ENCODE peak calls at places on chromosome 13, in four cellular contexts. S is H9, U is H1, T is IMR-90. P is an unnamed sample. For H3K4me1, the result is how much of the 10 kb centered on the place peaks cover.

GRCh38 chr13:106530209-106530906 is 5.1 kb downstream of the EFNB2 start:
- DNase-seq in U (no peak), S (no peak), T (no peak), P (peak)

GRCh38 chr13:29484236-29484635 is 111.3 kb downstream of the SLC7A1 start:
- DNase-seq in S (no peak), T (no peak), U (no peak), P (peak)

GRCh38 chr13:31913459-31913858 is 118.1 kb upstream of the FRY start:
- DNase-seq in S (no peak), T (no peak), U (no peak), P (no peak)

GRCh38 chr13:58960909-58961308 is 1202.8 kb downstream of the DIAPH3 start:
- DNase-seq in U (no peak), S (no peak), T (peak), P (peak)

GRCh38 chr13:35699805-35700204 is 223.3 kb upstream of the MAB21L1 start:
- DNase-seq in T (peak), S (no peak), U (no peak), P (no peak)

GRCh38 chr13:40375522-40376171 is 290.8 kb downstream of the FOXO1 start:
- DNase-seq in T (no peak), S (no peak), U (no peak), P (no peak)

GRCh38 chr13:25806304-25806974 is 245.4 kb downstream of the SHISA2 start:
- DNase-seq in T (no peak), U (no peak), S (no peak), P (no peak)

GRCh38 chr13:76014618-76015315 is 378.6 kb downstream of the LMO7 start:
- DNase-seq in T (peak), S (no peak), U (no peak), P (no peak)

GRCh38 chr13:60981407-60981806 is 434.2 kb downstream of the PCDH20 start:
- DNase-seq in U (no peak), S (no peak), T (no peak), P (no peak)

GRCh38 chr13:39349391-39349790 is 253.6 kb downstream of the LHFPL6 start:
- DNase-seq in T (no peak), S (no peak), U (no peak), P (no peak)

GRCh38 chr13:29901714-29902631 is 51.6 kb upstream of the UBL3 start:
- DNase-seq in T (peak), S (no peak), U (no peak), P (peak)

GRCh38 chr13:24251525-24251924 is 57.9 kb upstream of the C1QTNF9 start:
- DNase-seq in S (no peak), T (no peak), U (no peak), P (no peak)

GRCh38 chr13:22561581-22561980 is 619.2 kb upstream of the SGCG start:
- DNase-seq in U (no peak), T (no peak), S (no peak), P (no peak)

GRCh38 chr13:37905736-37906135 is 36.2 kb upstream of the TRPC4 start:
- DNase-seq in T (no peak), U (no peak), S (no peak), P (no peak)

GRCh38 chr13:82654851-82655517 is 1227.3 kb downstream of the SLITRK1 start:
- DNase-seq in U (no peak), S (no peak), T (peak), P (no peak)

GRCh38 chr13:19810996-19811881 is 28.5 kb upstream of the PSPC1 start:
- DNase-seq in U (no peak), S (no peak), T (peak), P (peak)

GRCh38 chr13:28316129-28316528 is 177.8 kb downstream of the PAN3 start:
- DNase-seq in U (no peak), S (no peak), T (no peak), P (no peak)

GRCh38 chr13:72194531-72194930 is 327.5 kb upstream of the DACH1 start:
- DNase-seq in T (no peak), U (no peak), S (no peak), P (no peak)

GRCh38 chr13:41827507-41828213 is 133.2 kb downstream of the VWA8 start:
- DNase-seq in S (no peak), U (no peak), T (peak), P (no peak)

GRCh38 chr13:33441015-33441414 is 155.5 kb upstream of the STARD13 start:
- DNase-seq in S (peak), T (peak), U (no peak), P (peak)

GRCh38 chr13:46372071-46372470 is 15.0 kb downstream of the RUBCNL start:
- DNase-seq in U (no peak), T (no peak), S (no peak), P (no peak)

GRCh38 chr13:86725105-86725504 is 925.9 kb upstream of the SLITRK6 start:
- DNase-seq in S (peak), U (peak), T (no peak), P (peak)

GRCh38 chr13:45396548-45397095 is 21.6 kb downstream of the SLC25A30 start:
- DNase-seq in S (no peak), U (no peak), T (peak), P (peak)

GRCh38 chr13:47594833-47595232 is 406.2 kb downstream of the SUCLA2 start:
- DNase-seq in U (peak), T (peak), S (peak), P (peak)

GRCh38 chr13:29561918-29562317 is 33.6 kb downstream of the SLC7A1 start:
- DNase-seq in S (no peak), U (no peak), T (peak), P (no peak)

GRCh38 chr13:112731667-112732616 is 42.1 kb downstream of the ATP11A start:
- DNase-seq in T (no peak), U (no peak), S (no peak), P (no peak)

GRCh38 chr13:104823071-104823470 is 1712.4 kb downstream of the EFNB2 start:
- DNase-seq in S (no peak), T (no peak), U (no peak), P (no peak)

DNA sequence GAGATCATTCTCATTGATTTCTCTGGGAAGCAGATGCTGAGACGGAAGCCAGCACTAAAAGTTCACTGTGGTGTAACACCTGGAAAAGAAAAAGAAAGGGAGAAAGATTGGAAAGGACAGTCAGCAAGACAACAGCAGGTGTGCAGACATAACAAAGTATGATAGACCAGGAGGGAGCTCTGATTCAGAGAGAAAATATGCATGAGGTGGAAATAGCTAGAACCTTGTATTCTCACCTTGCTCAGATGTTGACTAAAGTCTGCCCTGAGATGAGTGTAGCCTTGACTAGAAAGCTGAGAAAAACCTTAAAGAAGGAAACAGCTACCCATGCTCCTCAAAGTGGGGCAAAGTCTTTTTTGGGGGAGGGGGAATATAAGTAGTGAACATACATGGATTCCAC is 1711.8 kb downstream of the EFNB2 start:
- DNase-seq in S (no peak), T (no peak), U (no peak), P (no peak)
- H3K4me1 ChIP-seq in S (under half), T (under half), U (under half), P (under half)

DNA sequence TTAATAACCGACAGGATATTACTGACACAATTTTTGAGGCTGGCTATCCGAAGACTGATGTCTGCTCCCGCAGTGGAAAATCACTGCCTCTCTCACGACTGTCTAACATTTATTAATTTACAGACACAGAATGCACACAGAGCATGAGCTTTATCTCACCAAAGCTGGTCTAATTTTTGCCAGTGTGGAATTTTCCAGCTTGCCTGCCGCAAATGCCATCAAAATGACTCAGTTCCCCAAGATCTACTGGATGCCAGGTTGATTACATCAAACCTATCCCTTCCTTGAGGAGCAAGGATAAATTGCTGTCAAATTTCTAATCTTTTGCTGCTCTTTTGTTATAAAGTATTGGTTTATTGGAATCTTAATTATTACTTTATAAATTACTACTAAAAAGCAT is 1775.1 kb upstream of the PCDH20 start:
- DNase-seq in S (no peak), U (no peak), T (peak), P (peak)
- H4K5ac ChIP-seq in S (no peak), U (no peak), T (peak), P (no peak)

DNA sequence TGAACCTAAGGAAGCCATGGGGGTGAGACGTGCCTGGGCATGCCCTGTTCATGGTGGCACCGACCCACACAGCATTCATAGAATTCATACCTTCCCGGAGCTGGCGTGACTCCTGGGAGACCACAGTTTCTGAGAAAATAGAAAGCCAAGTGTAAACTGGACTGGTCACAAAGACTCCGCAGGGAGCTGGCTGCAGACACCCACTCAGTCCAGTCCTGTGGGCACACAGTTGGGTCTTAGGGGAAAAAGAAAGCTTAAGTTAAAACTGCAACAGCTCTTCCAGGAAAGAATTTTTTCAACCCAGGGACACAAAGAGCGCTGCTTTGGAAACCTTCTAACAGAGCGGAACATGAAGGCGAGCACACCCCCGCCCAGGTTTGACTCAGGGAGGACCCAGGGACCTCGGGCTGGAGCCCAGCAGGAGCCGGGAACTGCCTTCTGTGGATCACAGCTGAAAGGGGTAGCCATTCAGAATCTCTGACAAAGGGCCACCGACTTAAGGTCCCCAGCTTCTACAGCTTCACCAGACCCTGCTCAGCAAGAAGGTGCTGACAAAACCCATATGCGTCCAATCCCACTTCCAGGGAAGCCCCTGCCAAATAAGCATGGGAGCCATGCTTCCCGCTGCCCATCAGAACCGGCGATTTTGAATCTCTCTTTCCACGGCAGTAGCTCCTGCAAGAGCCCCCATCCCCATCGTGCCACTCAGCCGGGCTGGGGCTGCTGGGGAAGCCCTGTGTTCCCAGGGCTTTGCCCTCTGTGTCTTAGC is 183.7 kb downstream of the COL4A1 start:
- DNase-seq in U (no peak), S (no peak), T (no peak), P (no peak)
- H3K4me1 ChIP-seq in U (under half), S (under half), T (under half), P (under half)

GRCh38 chr13:109922518-109922917 is 136.1 kb upstream of the IRS2 start:
- DNase-seq in T (peak), S (no peak), U (no peak), P (no peak)
- H4K5ac ChIP-seq in T (no peak), S (no peak), U (no peak), P (no peak)

DNA sequence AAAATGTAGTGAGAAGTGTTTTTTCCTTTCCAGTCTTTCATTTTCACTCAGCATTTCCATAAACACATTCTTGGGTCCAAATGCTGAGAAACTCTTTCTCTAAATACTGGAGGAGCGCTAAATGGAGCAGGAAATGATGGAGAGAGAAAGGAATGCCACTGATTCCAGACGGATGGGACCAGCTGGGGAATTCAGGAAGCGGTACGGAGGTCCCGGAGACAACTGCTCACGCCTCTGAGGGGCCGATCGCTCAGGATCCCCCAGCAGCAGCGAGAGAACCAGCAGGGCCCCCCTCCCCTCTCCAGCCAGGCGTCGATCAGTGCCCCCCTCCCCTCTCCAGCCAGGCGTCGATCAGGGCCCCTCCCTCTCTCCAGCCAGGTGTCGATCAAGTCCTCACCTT is 13.2 kb downstream of the RASA3 start:
- DNase-seq in T (peak), U (no peak), S (peak), P (peak)
- H3K4me1 ChIP-seq in T (under half), U (under half), S (under half), P (under half)

DNA sequence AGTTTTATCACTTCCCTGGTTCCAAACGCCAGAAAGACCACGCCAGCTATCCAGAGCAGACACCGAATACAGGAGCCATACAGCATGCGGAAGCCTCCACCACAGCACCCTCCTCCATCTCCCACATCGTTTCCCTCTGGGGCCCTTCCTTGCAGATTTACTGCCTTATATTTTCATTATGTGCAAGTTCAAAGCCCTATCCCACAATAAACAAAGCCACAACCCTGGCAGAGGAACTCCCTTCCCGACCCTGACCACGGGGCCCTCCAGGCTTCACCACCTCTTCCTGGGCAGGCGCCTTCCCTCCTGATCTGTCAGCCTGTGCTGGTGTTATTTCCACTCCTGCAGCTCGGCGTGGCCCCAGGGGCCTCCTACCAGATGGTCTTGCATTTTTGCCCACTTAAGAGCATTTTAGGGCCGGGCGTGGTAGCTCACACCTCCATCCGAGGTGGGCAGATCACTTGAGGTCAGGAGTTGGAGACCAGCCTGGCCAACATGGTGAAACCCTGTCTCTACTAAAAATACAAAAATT is 22.9 kb downstream of the SLC15A1 start:
- DNase-seq in T (no peak), U (no peak), S (no peak), P (no peak)
- H4K5ac ChIP-seq in T (no peak), U (no peak), S (no peak), P (no peak)

GRCh38 chr13:79196366-79196765 is 209.7 kb downstream of the RBM26 start:
- DNase-seq in S (no peak), U (no peak), T (no peak), P (no peak)
- H3K4me1 ChIP-seq in S (under half), U (under half), T (under half), P (under half)

DNA sequence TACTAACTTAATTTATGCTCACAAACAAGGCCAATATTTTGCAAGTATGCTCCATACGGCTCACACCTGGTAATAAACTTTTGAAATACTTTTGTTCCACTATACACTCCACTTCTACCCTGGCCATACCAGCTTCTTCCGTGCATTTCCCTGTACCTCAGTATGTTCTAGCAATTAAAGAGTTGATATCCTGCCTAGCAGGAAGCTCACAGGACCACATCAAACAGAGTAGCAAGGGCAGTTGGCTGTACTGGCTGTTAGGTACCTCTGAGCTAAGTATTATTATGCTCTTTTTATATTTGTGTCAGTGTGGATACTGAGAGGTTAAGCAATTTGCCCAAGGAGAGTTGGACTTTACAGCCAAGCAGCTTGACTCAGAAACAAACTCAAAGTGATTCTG is 257.7 kb downstream of the SLITRK6 start:
- DNase-seq in S (no peak), U (no peak), T (no peak), P (no peak)
- H4K5ac ChIP-seq in S (no peak), U (no peak), T (no peak), P (no peak)

DNA sequence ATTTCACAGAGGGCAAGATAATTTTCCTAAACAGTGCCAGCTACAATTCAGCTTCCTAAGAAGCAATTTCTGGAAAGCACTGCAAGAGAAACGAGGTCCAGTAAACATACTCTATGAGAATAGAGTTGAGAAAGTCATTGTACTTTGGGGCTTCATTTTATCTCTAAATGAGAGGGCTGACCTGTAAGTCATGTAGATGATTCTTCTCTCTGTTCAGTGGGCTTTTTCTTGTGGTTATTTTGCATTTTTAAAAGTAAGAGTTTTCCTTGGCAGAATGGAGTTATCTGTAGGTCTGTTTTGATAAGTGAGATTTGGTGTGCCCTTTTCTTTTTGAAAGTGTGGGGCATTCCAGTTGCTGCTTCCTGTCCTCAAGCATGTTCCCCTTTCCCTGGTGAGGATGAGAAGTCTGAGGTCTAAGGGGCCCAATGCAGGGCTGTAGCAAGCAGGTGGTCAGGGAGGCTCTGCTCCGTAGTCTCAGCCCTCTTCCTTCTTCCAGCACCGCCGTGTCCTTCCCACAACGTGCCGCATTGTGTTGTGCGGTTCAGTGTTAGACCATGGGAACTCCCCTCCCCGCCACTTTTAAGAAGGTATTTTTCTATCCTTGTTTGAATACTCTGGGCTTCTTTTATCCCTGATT is 86.3 kb downstream of the ARHGEF7 start:
- DNase-seq in U (no peak), S (no peak), T (no peak), P (no peak)
- H3K4me1 ChIP-seq in U (under half), S (under half), T (under half), P (under half)

P was measured in mesendoderm.